ENCODE peak calls at places on chromosome 3, in six cellular contexts. U is H1, L is K562, R is SK-N-SH, V is GM12878, J is HepG2. O is an unnamed sample.

GRCh38 chr3:64684715-64685261 is 3.0 kb downstream of the ADAMTS9 start:
- DNase-seq in U (peak; percentile 61), L (no peak), R (peak; percentile 49), V (no peak), J (no peak), O (no peak)

GRCh38 chr3:135739755-135740154 is 225.8 kb upstream of the PPP2R3A start:
- DNase-seq in U (no peak), L (no peak), R (no peak), V (no peak), J (no peak), O (no peak)

GRCh38 chr3:150972379-150972985 is at the start of gene CLRN1:
- DNase-seq in U (no peak), L (no peak), R (no peak), V (no peak), J (no peak), O (no peak)

GRCh38 chr3:94226058-94226457 is 163.2 kb downstream of the NSUN3 start:
- DNase-seq in U (no peak), L (no peak), R (no peak), V (no peak), J (no peak), O (no peak)

GRCh38 chr3:119418091-119418512 is 45.3 kb downstream of the TMEM39A start:
- DNase-seq in U (no peak), L (peak; percentile 53), R (no peak), V (no peak), J (no peak), O (no peak)

GRCh38 chr3:129595544-129596193 is 10.8 kb downstream of the PLXND1 start:
- DNase-seq in U (no peak), L (no peak), R (peak; percentile 68), V (no peak), J (peak; percentile 46), O (no peak)

GRCh38 chr3:136621628-136622027 is 130.6 kb downstream of the STAG1 start:
- DNase-seq in U (no peak), L (no peak), R (no peak), V (no peak), J (no peak), O (no peak)

GRCh38 chr3:34646911-34647465 is 848.6 kb downstream of the PDCD6IP start:
- DNase-seq in U (no peak), L (no peak), R (no peak), V (no peak), J (no peak), O (no peak)

GRCh38 chr3:36741285-36741684 is 23.1 kb downstream of the DCLK3 start:
- DNase-seq in U (no peak), L (no peak), R (no peak), V (no peak), J (no peak), O (no peak)

GRCh38 chr3:184726497-184726896 is 14.6 kb upstream of the MAGEF1 start:
- DNase-seq in U (no peak), L (no peak), R (no peak), V (no peak), J (no peak), O (no peak)

GRCh38 chr3:117660941-117661635 is 951.5 kb downstream of the TUSC7 start:
- DNase-seq in U (no peak), L (no peak), R (no peak), V (no peak), J (no peak), O (no peak)

GRCh38 chr3:66812126-66812525 is 186.0 kb upstream of the KBTBD8 start:
- DNase-seq in U (no peak), L (no peak), R (no peak), V (no peak), J (no peak), O (no peak)

GRCh38 chr3:101123084-101123483 is 129.9 kb upstream of the ABI3BP start:
- DNase-seq in U (no peak), L (no peak), R (no peak), V (no peak), J (no peak), O (no peak)

GRCh38 chr3:54132685-54133084 is 10.3 kb downstream of the CACNA2D3 start:
- DNase-seq in U (no peak), L (no peak), R (no peak), V (no peak), J (no peak), O (no peak)

GRCh38 chr3:52982839-52983238 is 63.0 kb downstream of the SFMBT1 start:
- DNase-seq in U (no peak), L (no peak), R (no peak), V (no peak), J (no peak), O (no peak)

GRCh38 chr3:184525337-184526157 is 36.0 kb upstream of the EPHB3 start:
- DNase-seq in U (peak; percentile 82), L (no peak), R (peak; percentile 72), V (no peak), J (no peak), O (no peak)

GRCh38 chr3:62875103-62876002 is at the start of gene CADPS:
- DNase-seq in U (peak; percentile 71), L (no peak), R (peak; percentile 65), V (no peak), J (no peak), O (no peak)

GRCh38 chr3:56005196-56005805 is 463.0 kb downstream of the ERC2 start:
- DNase-seq in U (no peak), L (no peak), R (no peak), V (no peak), J (no peak), O (no peak)

GRCh38 chr3:39192490-39193092 is at the start of gene XIRP1:
- DNase-seq in U (no peak), L (no peak), R (no peak), V (no peak), J (no peak), O (no peak)

GRCh38 chr3:37671000-37671483 is 190.6 kb upstream of the CTDSPL start:
- DNase-seq in U (no peak), L (no peak), R (no peak), V (no peak), J (no peak), O (no peak)

GRCh38 chr3:114418724-114419543 is 125.1 kb downstream of the TIGIT start:
- DNase-seq in U (no peak), L (peak; percentile 31), R (peak; percentile 48), V (no peak), J (peak; percentile 73), O (peak; percentile 57)

GRCh38 chr3:58009749-58010535 is 1.7 kb downstream of the FLNB start:
- DNase-seq in U (no peak), L (no peak), R (no peak), V (no peak), J (no peak), O (no peak)

GRCh38 chr3:59374812-59375211 is 325.0 kb upstream of the CFAP20DC start:
- DNase-seq in U (no peak), L (no peak), R (no peak), V (peak; percentile 91), J (no peak), O (no peak)

GRCh38 chr3:38455639-38456430 is 2.1 kb downstream of the ACVR2B start:
- DNase-seq in U (no peak), L (peak; percentile 21), R (peak; percentile 58), V (no peak), J (no peak), O (no peak)

GRCh38 chr3:147422934-147423599 is 13.9 kb downstream of the ZIC1 start:
- DNase-seq in U (no peak), L (no peak), R (peak; percentile 21), V (no peak), J (no peak), O (no peak)

GRCh38 chr3:107641572-107642307 is 119.0 kb downstream of the BBX start:
- DNase-seq in U (no peak), L (no peak), R (no peak), V (no peak), J (no peak), O (no peak)

GRCh38 chr3:96619475-96619874 is 194.9 kb upstream of the EPHA6 start:
- DNase-seq in U (no peak), L (no peak), R (no peak), V (no peak), J (no peak), O (no peak)

GRCh38 chr3:10392906-10393461 is 72.1 kb upstream of the SEC13 start:
- DNase-seq in U (no peak), L (no peak), R (no peak), V (no peak), J (no peak), O (no peak)
- H2AFZ ChIP-seq in U (no peak overlapping the region), L (no peak overlapping the region), R (no peak overlapping the region), V (no peak overlapping the region), J (no peak overlapping the region), O (no peak overlapping the region)

GRCh38 chr3:186930143-186930638 is at the start of gene ST6GAL1:
- DNase-seq in U (peak; percentile 88), L (peak; percentile 77), R (peak; percentile 90), V (peak; percentile 27), J (peak; percentile 43), O (peak; percentile 29)

GRCh38 chr3:186930639-186931486 is 537 bp downstream of the ST6GAL1 start:
- DNase-seq in U (peak; percentile 82), L (peak; percentile 74), R (peak; percentile 73), V (peak; percentile 52), J (peak; percentile 71), O (peak; percentile 42)

GRCh38 chr3:186931487-186932280 is 1.4 kb downstream of the ST6GAL1 start:
- DNase-seq in U (peak; percentile 60), L (peak; percentile 46), R (peak; percentile 34), V (no peak), J (peak; percentile 78), O (no peak)

GRCh38 chr3:186933801-186934200 is 3.5 kb downstream of the ST6GAL1 start:
- DNase-seq in U (no peak), L (no peak), R (no peak), V (no peak), J (no peak), O (no peak)

GRCh38 chr3:186932281-186933181 is 2.2 kb downstream of the ST6GAL1 start:
- DNase-seq in U (no peak), L (no peak), R (no peak), V (no peak), J (no peak), O (no peak)
- TF ChIP-seq RAD21 in U (no peak), L (no peak), R (no peak), V (no peak), J (no peak), O (no peak)

GRCh38 chr3:46574263-46574662 is 8.2 kb upstream of the LRRC2 start:
- DNase-seq in U (no peak), L (no peak), R (no peak), V (no peak), J (peak; percentile 84), O (no peak)
- TF ChIP-seq MAX in U (no peak), L (no peak), R (no peak), V (no peak), J (no peak), O (no peak)

DNA sequence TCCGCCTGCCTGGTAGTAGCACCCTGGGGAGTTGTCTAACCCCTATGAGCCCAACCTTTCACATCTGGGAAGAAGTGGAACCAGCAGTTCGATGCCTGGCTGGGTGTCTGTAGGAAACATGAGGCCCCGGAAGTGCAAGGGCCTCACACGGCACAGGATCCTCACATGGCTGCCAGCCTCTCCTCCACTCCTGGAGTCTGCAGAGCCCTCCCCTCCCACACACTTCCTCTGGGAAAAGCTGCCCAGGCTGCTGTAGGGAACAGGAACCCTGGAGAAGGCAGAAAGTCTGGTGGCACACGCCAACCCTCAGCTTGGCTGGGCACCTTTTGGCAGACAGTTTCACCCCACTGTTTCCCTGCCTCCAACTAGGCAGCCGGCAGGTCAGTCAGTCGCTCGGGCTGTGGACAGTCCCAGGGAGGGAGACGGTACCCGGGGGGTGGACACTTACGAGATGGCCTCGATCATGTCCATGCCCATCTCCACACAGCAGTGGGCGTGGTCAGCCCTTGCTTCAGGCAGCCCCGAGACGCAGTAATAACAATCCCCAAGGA is 118.4 kb downstream of the ADCY5 start:
- DNase-seq in U (no peak), L (no peak), R (no peak), V (no peak), J (no peak), O (no peak)
- H2AFZ ChIP-seq in U (no peak overlapping the region), L (no peak overlapping the region), R (no peak overlapping the region), V (no peak overlapping the region), J (no peak overlapping the region), O (no peak overlapping the region)

GRCh38 chr3:100068758-100069345 is 45.4 kb downstream of the FILIP1L start:
- DNase-seq in U (peak; percentile 88), L (peak; percentile 32), R (peak; percentile 73), V (peak; percentile 33), J (peak; percentile 79), O (peak; percentile 47)
- TF ChIP-seq RAD21 in U (peak; percentile 81), L (peak; percentile 75), R (peak; percentile 91), V (peak; percentile 92), J (peak; percentile 91), O (peak; percentile 70)